ENCODE peak calls at places on chromosome 9, in ten cellular contexts. C, Y, Z, U, Q, P, V, D, S and A are unnamed samples.

GRCh38 chr9:116060631-116061030 is 93.0 kb upstream of the PAPPA start:
- DNase-seq in S (no peak), C (no peak), P (no peak), Q (no peak), U (no peak), V (no peak), Y (no peak), D (no peak), Z (no peak), A (no peak)

GRCh38 chr9:86741311-86742215 is 205.7 kb downstream of the GAS1 start:
- DNase-seq in U (no peak), S (no peak), V (peak), P (no peak), D (no peak), Y (no peak), C (peak), Q (no peak), Z (no peak), A (no peak)

GRCh38 chr9:86639899-86640379 is 285.7 kb upstream of the TUT7 start:
- DNase-seq in D (no peak), V (no peak), S (no peak), C (peak), P (no peak), Q (no peak), Z (no peak), U (no peak), Y (no peak), A (no peak)

GRCh38 chr9:91897201-91897600 is 52.8 kb downstream of the ROR2 start:
- DNase-seq in S (no peak), Q (no peak), Y (no peak), Z (no peak), U (no peak), D (no peak), P (no peak), C (no peak), V (no peak), A (no peak)

GRCh38 chr9:99140685-99141314 is 35.9 kb downstream of the TGFBR1 start:
- DNase-seq in P (peak), Y (peak), S (peak), C (peak), U (no peak), D (peak), Z (peak), V (peak), Q (peak), A (peak)

GRCh38 chr9:37007295-37007694 is 26.8 kb downstream of the PAX5 start:
- DNase-seq in U (no peak), Z (no peak), C (no peak), Q (no peak), Y (no peak), D (no peak), S (no peak), V (no peak), P (no peak), A (no peak)

GRCh38 chr9:86614871-86615849 is 260.9 kb upstream of the TUT7 start:
- DNase-seq in S (no peak), U (no peak), Z (peak), C (peak), D (peak), P (peak), Q (peak), V (no peak), Y (peak), A (no peak)

GRCh38 chr9:69019808-69020207 is 5.9 kb upstream of the PRKACG start:
- DNase-seq in Q (no peak), V (no peak), Z (no peak), Y (no peak), S (no peak), C (no peak), D (no peak), U (no peak), P (no peak), A (no peak)

GRCh38 chr9:114697951-114698351 is 16.0 kb upstream of the TEX48 start:
- DNase-seq in Y (peak), S (no peak), Q (no peak), C (no peak), P (no peak), V (no peak), D (peak), Z (no peak), U (no peak), A (no peak)

GRCh38 chr9:107471562-107471961 is 18.0 kb downstream of the KLF4 start:
- DNase-seq in C (no peak), U (no peak), Q (no peak), D (no peak), P (no peak), S (no peak), V (no peak), Y (no peak), Z (no peak), A (no peak)

GRCh38 chr9:69181908-69182353 is 7.9 kb downstream of the TJP2 start:
- DNase-seq in Z (no peak), Y (no peak), Q (no peak), D (no peak), V (peak), S (no peak), P (no peak), C (no peak), U (no peak), A (no peak)

GRCh38 chr9:85900504-85901201 is 40.3 kb upstream of the NAA35 start:
- DNase-seq in V (peak), P (peak), U (no peak), D (peak), Y (peak), Q (no peak), C (peak), S (no peak), Z (peak), A (no peak)

GRCh38 chr9:114250235-114250568 is 72.7 kb upstream of the ORM1 start:
- DNase-seq in P (no peak), Z (peak), S (peak), U (no peak), C (no peak), Q (peak), Y (no peak), V (no peak), D (no peak), A (no peak)

DNA sequence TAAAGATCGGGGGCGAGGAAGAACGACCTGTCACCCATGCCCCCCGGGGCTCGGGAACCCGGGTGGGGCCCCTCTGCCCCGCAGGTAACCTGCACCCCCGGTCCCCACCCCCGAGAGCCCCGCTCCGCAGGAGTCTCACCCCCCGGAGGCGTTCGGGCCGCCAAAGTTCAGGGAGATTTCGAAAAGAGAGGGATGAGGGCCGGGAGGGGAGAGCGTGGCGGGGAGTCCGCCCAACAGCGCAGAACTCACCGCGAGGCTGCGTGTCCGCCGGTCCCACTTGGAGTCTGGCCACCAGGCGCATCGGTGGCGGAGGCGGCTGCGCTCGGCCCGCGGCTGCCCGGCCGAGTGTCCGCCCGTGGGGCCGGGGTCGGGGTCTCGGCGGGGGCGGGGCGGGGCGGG is at the start of gene PHF19:
- DNase-seq in Z (no peak), S (peak), D (peak), V (no peak), Q (no peak), P (no peak), C (no peak), Y (no peak), U (no peak), A (no peak)
- TF ChIP-seq CTCF in Z (no peak), S (no peak), D (no peak), V (no peak), Q (no peak), P (no peak), C (no peak), Y (no peak), U (no peak), A (no peak)

DNA sequence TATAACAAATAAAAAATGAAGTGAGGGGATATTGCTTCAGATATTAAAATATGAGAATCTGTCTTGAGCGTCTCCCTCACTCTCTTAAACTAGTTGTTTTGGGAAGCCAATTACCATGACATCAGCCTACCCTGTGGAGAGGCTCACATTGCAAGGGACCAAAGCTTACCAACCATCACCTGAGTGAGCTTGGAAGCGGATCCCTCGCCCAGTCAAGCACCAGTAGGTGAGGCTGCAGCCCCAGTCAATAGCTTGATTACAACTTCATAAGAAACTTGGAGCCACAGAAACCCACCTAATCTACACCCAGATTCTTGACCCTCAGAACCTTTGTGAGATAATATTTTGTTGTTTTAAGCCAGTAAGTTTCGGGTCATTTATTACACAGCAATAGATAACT is 206.2 kb downstream of the CEMIP2 start:
- DNase-seq in S (no peak), V (no peak), Z (no peak), C (no peak), Q (no peak), P (no peak), D (no peak), U (no peak), Y (no peak), A (no peak)
- TF ChIP-seq CTCF in S (no peak), V (no peak), Z (no peak), C (no peak), Q (no peak), P (no peak), D (no peak), U (no peak), Y (no peak), A (no peak)

GRCh38 chr9:38359689-38360385 is 32.7 kb upstream of the ALDH1B1 start:
- DNase-seq in Q (peak), V (no peak), S (no peak), Y (no peak), U (no peak), P (no peak), D (no peak), Z (no peak), C (no peak), A (no peak)

GRCh38 chr9:38359297-38359653 is 33.2 kb upstream of the ALDH1B1 start:
- DNase-seq in D (no peak), C (no peak), Y (no peak), Z (no peak), Q (no peak), S (no peak), U (no peak), V (no peak), P (no peak), A (no peak)

GRCh38 chr9:38363589-38363925 is 28.9 kb upstream of the ALDH1B1 start:
- DNase-seq in Y (no peak), U (no peak), P (no peak), C (no peak), Z (no peak), S (no peak), V (no peak), Q (no peak), D (no peak), A (no peak)

GRCh38 chr9:38360880-38361836 is 31.3 kb upstream of the ALDH1B1 start:
- DNase-seq in C (no peak), Y (no peak), V (peak), P (no peak), D (no peak), S (no peak), U (no peak), Q (no peak), Z (no peak), A (no peak)

DNA sequence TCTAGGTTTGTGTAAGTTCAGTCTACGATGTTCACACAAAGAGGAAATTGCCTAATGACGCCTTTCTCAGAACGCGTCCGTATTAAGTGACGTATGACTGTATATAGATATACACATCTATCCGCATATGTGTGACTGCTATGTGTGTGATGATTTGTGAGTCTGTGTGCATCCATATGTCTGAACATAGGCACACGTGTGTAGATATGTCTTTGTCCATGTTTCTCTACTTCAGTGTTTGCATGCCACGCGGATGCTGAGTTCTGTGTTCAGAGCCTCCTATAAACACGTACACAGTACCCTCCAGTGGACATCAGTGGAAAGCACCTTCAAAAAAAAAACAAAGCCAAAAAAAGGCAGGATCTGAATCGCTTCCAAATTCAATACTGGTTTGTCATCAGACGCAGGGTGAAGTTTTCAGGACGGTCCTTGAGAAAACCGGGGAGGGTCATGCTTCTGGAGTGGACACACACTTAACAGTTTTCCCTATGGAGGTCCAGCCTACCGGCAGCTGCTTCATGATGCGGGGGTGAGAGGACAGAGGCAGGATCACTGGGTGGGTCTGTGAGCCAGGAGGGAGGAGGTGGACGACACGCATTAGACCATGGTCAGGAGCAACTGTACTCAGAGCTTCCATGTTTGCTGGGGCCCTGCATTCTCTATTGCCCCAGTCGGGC is 29.5 kb upstream of the ALDH1B1 start:
- DNase-seq in P (peak), Q (peak), Y (peak), C (peak), S (no peak), V (peak), D (peak), U (no peak), Z (peak), A (no peak)
- TF ChIP-seq CTCF in P (peak), Q (peak), Y (peak), C (peak), S (peak), V (peak), D (peak), U (peak), Z (peak), A (peak)

DNA sequence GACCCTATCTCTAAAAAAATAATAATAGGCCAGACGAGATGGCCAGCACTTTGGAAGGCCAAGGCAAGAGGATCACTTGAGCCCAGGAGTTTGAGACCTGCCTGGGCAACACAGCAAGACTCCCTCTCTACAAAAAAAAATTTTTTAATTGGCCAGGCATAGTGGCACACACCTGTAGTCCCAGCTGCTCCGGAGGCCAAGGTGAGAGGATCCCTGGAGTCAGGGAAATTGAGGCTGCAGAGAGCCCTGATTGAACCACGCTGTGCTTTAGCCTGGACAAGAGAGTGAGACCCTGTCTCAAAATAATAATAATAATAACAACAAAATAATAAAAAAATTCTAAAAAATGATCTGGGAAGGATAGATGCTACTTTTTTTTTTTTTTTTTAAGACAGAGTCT is 1.1 kb upstream of the DYNC2I2 start:
- DNase-seq in Q (no peak), Z (no peak), P (no peak), V (no peak), D (no peak), C (no peak), Y (no peak), U (no peak), S (no peak), A (no peak)
- TF ChIP-seq CTCF in Q (no peak), Z (no peak), P (no peak), V (no peak), D (no peak), C (no peak), Y (no peak), U (no peak), S (no peak), A (no peak)